ENCODE peak calls at places on chromosomes 2 and 18, in five cellular contexts. B, C, F, I and T are unnamed samples.

GRCh38 chr2:88709117-88709739 is 17.8 kb downstream of the RPIA start:
- DNase-seq in C (peak; percentile 42), B (no peak), I (no peak), F (no peak), T (no peak)

GRCh38 chr2:85804583-85804982 is 50.8 kb downstream of the ATOH8 start:
- DNase-seq in B (peak; percentile 67), I (peak; percentile 66), F (no peak), C (no peak), T (peak; percentile 70)

GRCh38 chr18:51461956-51462355 is 264.5 kb upstream of the MEX3C start:
- DNase-seq in C (no peak), F (no peak), B (no peak), I (no peak), T (no peak)

GRCh38 chr2:760001-760400 is 82.8 kb upstream of the TMEM18 start:
- DNase-seq in B (no peak), F (no peak), C (no peak), I (no peak), T (no peak)

GRCh38 chr2:167785606-167786005 is 461.8 kb downstream of the STK39 start:
- DNase-seq in F (no peak), B (no peak), C (no peak), I (no peak), T (no peak)

GRCh38 chr2:188598551-188598950 is 306.9 kb downstream of the GULP1 start:
- DNase-seq in B (no peak), F (no peak), C (no peak), I (no peak), T (no peak)

GRCh38 chr2:70656421-70657010 is 102.9 kb upstream of the TGFA start:
- DNase-seq in I (no peak), F (no peak), C (no peak), B (no peak), T (no peak)

GRCh38 chr2:112794841-112795240 is 10.5 kb upstream of the IL1A start:
- DNase-seq in B (no peak), C (no peak), F (no peak), I (no peak), T (no peak)

GRCh38 chr18:35827275-35827929 is 145.1 kb upstream of the RMP24 start:
- DNase-seq in F (no peak), C (no peak), B (no peak), I (no peak), T (no peak)

GRCh38 chr2:20584637-20585321 is 66.1 kb downstream of the HS1BP3 start:
- DNase-seq in B (no peak), C (peak; percentile 99), I (peak; percentile 70), F (no peak), T (no peak)

GRCh38 chr2:239952251-239952650 is 72.9 kb downstream of the NDUFA10 start:
- DNase-seq in B (no peak), C (no peak), I (no peak), F (no peak), T (no peak)

GRCh38 chr18:39007523-39007922 is 1441.9 kb upstream of the CELF4 start:
- DNase-seq in B (no peak), I (no peak), F (no peak), C (no peak), T (no peak)

GRCh38 chr2:176668879-176669395 is 399.7 kb downstream of the MTX2 start:
- DNase-seq in I (no peak), F (no peak), C (no peak), B (no peak), T (no peak)

GRCh38 chr2:203077458-203077857 is 62.8 kb downstream of the NBEAL1 start:
- DNase-seq in F (no peak), I (peak; percentile 12), C (peak; percentile 35), B (no peak), T (no peak)

GRCh38 chr2:109129921-109130725 is 1.1 kb downstream of the SH3RF3 start:
- DNase-seq in I (no peak), B (no peak), F (no peak), C (peak; percentile 56), T (no peak)

GRCh38 chr2:237488901-237489860 is 2.1 kb downstream of the MLPH start:
- DNase-seq in I (peak; percentile 63), F (no peak), B (no peak), C (peak; percentile 45), T (no peak)

GRCh38 chr2:197161738-197162137 is 148.8 kb downstream of the ANKRD44 start:
- DNase-seq in B (no peak), F (no peak), C (no peak), I (no peak), T (no peak)

GRCh38 chr2:62672601-62673000 is 32.9 kb upstream of the EHBP1 start:
- DNase-seq in B (no peak), F (no peak), I (peak; percentile 32), C (peak; percentile 70), T (no peak)

GRCh38 chr2:204437334-204437733 is 107.9 kb upstream of the PARD3B start:
- DNase-seq in B (no peak), C (no peak), I (no peak), F (no peak), T (no peak)

GRCh38 chr2:235570256-235570655 is 76.4 kb downstream of the AGAP1 start:
- DNase-seq in I (no peak), B (no peak), C (no peak), F (no peak), T (no peak)

GRCh38 chr2:172086349-172087190 is 1.3 kb downstream of the DLX1 start:
- DNase-seq in F (no peak), I (no peak), B (no peak), C (no peak), T (peak; percentile 52)

GRCh38 chr2:73033142-73033765 is 38.3 kb downstream of the SFXN5 start:
- DNase-seq in B (no peak), F (no peak), I (no peak), C (no peak), T (no peak)

GRCh38 chr2:134320930-134321329 is 67.1 kb downstream of the MGAT5 start:
- DNase-seq in C (no peak), I (no peak), F (no peak), B (no peak), T (no peak)

GRCh38 chr2:168685619-168686453 is 116.6 kb upstream of the NOSTRIN start:
- DNase-seq in F (no peak), C (no peak), B (no peak), I (no peak), T (peak; percentile 37)

GRCh38 chr2:101817488-101817887 is 120.0 kb downstream of the MAP4K4 start:
- DNase-seq in F (no peak), I (no peak), B (no peak), C (no peak), T (no peak)

GRCh38 chr2:101718993-101719571 is 21.6 kb downstream of the MAP4K4 start:
- DNase-seq in B (no peak), F (no peak), C (peak; percentile 31), I (no peak), T (no peak)

GRCh38 chr2:232485333-232485756 is 2.3 kb downstream of the ECEL1 start:
- DNase-seq in F (no peak), B (no peak), C (no peak), I (no peak), T (no peak)

DNA sequence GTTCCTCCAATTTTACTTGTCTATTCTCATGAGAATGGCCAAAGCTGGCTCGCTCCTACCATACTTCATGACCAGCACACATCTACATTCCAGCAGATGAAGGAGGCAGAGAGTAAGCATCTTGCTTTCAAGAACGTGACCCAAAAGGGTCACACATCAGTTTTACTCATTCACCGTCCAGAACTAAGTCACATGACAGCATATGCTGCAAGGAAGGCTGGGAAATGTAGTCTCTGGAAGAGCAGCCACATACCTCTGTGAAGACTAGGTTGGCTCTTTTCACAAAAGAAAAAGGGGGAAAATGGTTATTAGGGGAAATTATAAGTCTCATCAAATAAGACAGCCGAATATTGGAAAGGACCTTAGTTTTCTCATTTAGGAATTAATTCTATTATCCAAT is 835.3 kb downstream of the EPHA4 start:
- DNase-seq in B (no peak), F (no peak), I (no peak), C (peak; percentile 3), T (no peak)
- TF ChIP-seq RCOR1 in B (no peak), F (no peak), I (no peak), C (no peak), T (no peak)

DNA sequence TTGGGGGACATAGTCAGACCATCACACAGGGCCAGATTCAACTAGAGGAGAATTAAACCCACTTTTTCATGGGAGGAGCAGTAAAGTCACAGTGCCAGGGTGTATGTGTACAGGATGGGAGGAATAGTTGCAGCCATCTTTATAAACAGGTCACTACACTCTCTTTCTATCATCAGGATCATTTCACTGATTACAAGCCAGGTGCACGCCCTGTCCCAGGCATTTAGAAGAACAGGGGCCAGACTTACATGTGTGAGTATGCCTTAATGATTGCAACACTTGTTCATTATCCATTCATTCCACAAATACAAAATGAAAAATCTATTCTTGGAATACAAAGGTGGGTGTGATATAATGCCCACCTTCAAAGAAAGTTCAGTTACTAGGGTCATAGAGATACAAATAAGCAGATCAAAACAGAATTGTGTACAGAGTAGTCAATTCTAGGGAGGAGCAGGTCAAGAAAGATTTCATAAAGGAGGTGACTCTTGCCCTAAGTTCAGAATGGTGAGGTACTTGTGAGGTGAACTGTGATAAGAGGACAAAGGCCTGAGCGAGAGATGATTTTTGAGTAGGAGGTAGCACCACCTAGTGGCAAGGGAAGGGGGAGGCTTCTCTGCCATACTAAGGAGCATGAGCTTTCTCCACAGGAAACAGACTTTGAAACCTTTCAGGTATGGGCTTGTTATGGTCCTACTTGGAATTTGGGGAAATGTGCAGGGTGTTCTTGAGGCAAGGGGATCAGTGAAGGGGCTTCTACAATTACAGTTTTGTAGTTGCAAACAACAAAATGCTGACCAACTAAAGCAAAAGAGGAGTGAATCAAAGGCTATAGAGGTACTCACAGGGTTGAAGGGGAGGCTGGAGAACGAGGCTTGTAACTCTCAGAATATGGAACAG is 156.3 kb downstream of the SUCLG1 start:
- DNase-seq in B (peak; percentile 80), I (peak; percentile 61), C (peak; percentile 43), F (peak; percentile 16), T (peak; percentile 64)
- TF ChIP-seq RCOR1 in B (no peak), I (no peak), C (no peak), F (no peak), T (no peak)

GRCh38 chr2:3132466-3132865 is 245.2 kb downstream of the EIPR1 start:
- DNase-seq in I (no peak), C (no peak), F (no peak), B (no peak), T (no peak)

GRCh38 chr2:3131636-3132326 is 245.8 kb downstream of the EIPR1 start:
- DNase-seq in B (no peak), I (no peak), C (no peak), F (no peak), T (no peak)

GRCh38 chr2:3130889-3131635 is 246.6 kb downstream of the EIPR1 start:
- DNase-seq in C (no peak), B (no peak), I (no peak), F (no peak), T (no peak)

GRCh38 chr2:3135676-3136075 is 241.9 kb downstream of the EIPR1 start:
- DNase-seq in B (no peak), I (no peak), F (no peak), C (no peak), T (no peak)

GRCh38 chr2:3134026-3134571 is 243.5 kb downstream of the EIPR1 start:
- DNase-seq in C (no peak), B (no peak), I (no peak), F (no peak), T (no peak)
- TF ChIP-seq RCOR1 in C (no peak), B (no peak), I (no peak), F (no peak), T (no peak)

GRCh38 chr2:229901819-229902218 is 20.0 kb downstream of the TRIP12 start:
- DNase-seq in I (peak; percentile 43), F (no peak), C (peak; percentile 73), B (peak; percentile 12), T (peak; percentile 15)
- TF ChIP-seq RCOR1 in I (no peak), F (no peak), C (no peak), B (no peak), T (no peak)